ENCODE peak calls at places on chromosomes 5 and 9, in four cellular contexts. J is colonic mucosa, H is heart left ventricle, R is choroid plexus epithelial cell. G is an unnamed sample.

GRCh38 chr9:12790026-12790425 is 15.2 kb downstream of the LURAP1L start:
- DNase-seq in R (no peak), H (no peak), J (no peak), G (no peak)

GRCh38 chr9:136385015-136385414 is 11.5 kb upstream of the CARD9 start:
- DNase-seq in J (no peak), R (no peak), H (no peak), G (no peak)

GRCh38 chr9:86282979-86283535 is 719 bp upstream of the ISCA1 start:
- DNase-seq in R (peak), H (peak), J (no peak), G (no peak)

GRCh38 chr9:90815183-90815943 is 13.7 kb downstream of the SYK start:
- DNase-seq in J (no peak), R (peak), H (peak), G (peak)

GRCh38 chr9:73667749-73668148 is 516.1 kb downstream of the ANXA1 start:
- DNase-seq in J (no peak), H (no peak), R (peak), G (no peak)

GRCh38 chr5:149397530-149397929 is 18.4 kb upstream of the IL17B start:
- DNase-seq in R (peak), H (peak), J (no peak), G (no peak)

GRCh38 chr9:112555844-112556482 is 69.3 kb downstream of the KIAA1958 start:
- DNase-seq in H (no peak), J (peak), R (no peak), G (no peak)

GRCh38 chr9:133712221-133713100 is 25.7 kb downstream of the SARDH start:
- DNase-seq in H (no peak), J (no peak), R (no peak), G (no peak)

GRCh38 chr5:132747693-132748440 is 641 bp downstream of the CCNI2 start:
- DNase-seq in H (no peak), R (no peak), J (no peak), G (no peak)

GRCh38 chr5:127203818-127204217 is 86.8 kb upstream of the MEGF10 start:
- DNase-seq in J (no peak), H (no peak), R (peak), G (no peak)

GRCh38 chr5:99900302-99900811 is 634.8 kb upstream of the FAM174A start:
- DNase-seq in H (no peak), J (no peak), R (peak), G (no peak)

GRCh38 chr5:421287-421880 is 21.6 kb upstream of the EXOC3 start:
- DNase-seq in H (no peak), J (no peak), R (no peak), G (no peak)

GRCh38 chr5:65722575-65723424 is 795 bp downstream of the NLN start:
- DNase-seq in H (peak), J (peak), R (peak), G (no peak)

GRCh38 chr5:159059722-159060121 is 40.0 kb downstream of the EBF1 start:
- DNase-seq in H (no peak), J (no peak), R (no peak), G (no peak)

GRCh38 chr9:108672475-108673065 is 183.2 kb downstream of the ACTL7B start:
- DNase-seq in R (no peak), J (no peak), H (no peak), G (no peak)

GRCh38 chr9:83511051-83511450 is 27.1 kb downstream of the FRMD3 start:
- DNase-seq in H (no peak), R (peak), J (no peak), G (no peak)

GRCh38 chr9:98022447-98022846 is 34.1 kb upstream of the NANS start:
- DNase-seq in R (no peak), H (no peak), J (no peak), G (no peak)

GRCh38 chr5:74035521-74035937 is 409.5 kb downstream of the ARHGEF28 start:
- DNase-seq in R (peak), J (peak), H (no peak), G (no peak)

GRCh38 chr5:123538670-123539459 is 26.9 kb downstream of the CSNK1G3 start:
- DNase-seq in R (no peak), H (no peak), J (no peak), G (no peak)

GRCh38 chr9:121650220-121651013 is 1.0 kb upstream of the DAB2IP start:
- DNase-seq in J (peak), H (peak), R (peak), G (peak)

GRCh38 chr5:178590141-178590923 is at the start of gene COL23A1:
- DNase-seq in H (peak), R (peak), J (peak), G (no peak)

GRCh38 chr5:66647146-66647856 is 51.1 kb downstream of the MAST4 start:
- DNase-seq in J (no peak), H (no peak), R (no peak), G (no peak)

GRCh38 chr5:154260224-154260859 is 69.8 kb downstream of the GALNT10 start:
- DNase-seq in J (no peak), R (peak), H (no peak), G (no peak)

GRCh38 chr5:174235993-174236528 is 190.6 kb downstream of the NSG2 start:
- DNase-seq in R (no peak), J (no peak), H (no peak), G (no peak)

GRCh38 chr5:78727786-78728761 is 79.5 kb upstream of the LHFPL2 start:
- DNase-seq in R (no peak), J (no peak), H (no peak), G (no peak)

GRCh38 chr9:84874583-84874982 is 205.1 kb downstream of the NTRK2 start:
- DNase-seq in R (no peak), J (no peak), H (no peak), G (no peak)

GRCh38 chr5:84272776-84273516 is 111.7 kb downstream of the EDIL3 start:
- DNase-seq in J (no peak), H (no peak), R (peak), G (no peak)

GRCh38 chr5:73143716-73144115 is 23.3 kb downstream of the TMEM171 start:
- DNase-seq in H (no peak), R (no peak), J (no peak), G (no peak)

GRCh38 chr9:97803167-97804058 is 49.6 kb upstream of the FOXE1 start:
- DNase-seq in J (peak), H (peak), R (peak), G (peak)

GRCh38 chr5:173514666-173515065 is 101.8 kb downstream of the BOD1 start:
- DNase-seq in H (no peak), J (no peak), R (no peak), G (no peak)

GRCh38 chr9:35972093-35972492 is 14.1 kb upstream of the OR2S2 start:
- DNase-seq in H (peak), R (no peak), J (no peak), G (no peak)

GRCh38 chr5:90161399-90161798 is 248.2 kb downstream of the CETN3 start:
- DNase-seq in R (peak), J (no peak), H (peak), G (no peak)

GRCh38 chr9:121483473-121484031 is 16.1 kb downstream of the GGTA1 start:
- DNase-seq in J (no peak), H (no peak), R (no peak), G (no peak)

GRCh38 chr9:68940620-68941019 is 73.3 kb downstream of the PRKACG start:
- DNase-seq in R (no peak), H (no peak), J (no peak), G (no peak)

GRCh38 chr5:116947691-116948528 is 373.3 kb upstream of the SEMA6A start:
- DNase-seq in R (peak), J (peak), H (peak), G (peak)

GRCh38 chr9:91065231-91066041 is 263.8 kb downstream of the SYK start:
- DNase-seq in R (no peak), H (no peak), J (no peak), G (no peak)

GRCh38 chr9:34363619-34364351 is 12.9 kb downstream of the MYORG start:
- DNase-seq in H (peak), J (no peak), R (peak), G (no peak)

GRCh38 chr5:78964889-78965288 is 20.2 kb downstream of the ARSB start:
- DNase-seq in R (peak), H (no peak), J (no peak), G (peak)

GRCh38 chr5:54753034-54753433 is 232.4 kb downstream of the ESM1 start:
- DNase-seq in R (peak), J (no peak), H (peak), G (no peak)

GRCh38 chr5:137119321-137119720 is 379.8 kb downstream of the SPOCK1 start:
- DNase-seq in H (no peak), J (no peak), R (no peak), G (peak)